ENCODE peak calls at places on chromosomes 1 and 21, in six cellular contexts. B, F, A, P, E and X are unnamed samples.

GRCh38 chr21:43306911-43307676 is 119.8 kb downstream of the SIK1 start:
- DNase-seq in B (no peak), F (no peak), A (peak), P (peak), E (peak), X (no peak)

GRCh38 chr1:180927841-180928240 is 15.1 kb downstream of the KIAA1614 start:
- DNase-seq in B (no peak), F (no peak), A (no peak), P (no peak), E (peak), X (no peak)

GRCh38 chr1:93681549-93682412 is at the start of gene BCAR3:
- DNase-seq in B (peak), F (peak), A (peak), P (peak), E (peak), X (peak)

GRCh38 chr1:161229896-161230295 is 4.0 kb downstream of the TOMM40L start:
- DNase-seq in B (no peak), F (no peak), A (no peak), P (no peak), E (no peak), X (peak)

GRCh38 chr1:63051886-63052285 is 268.0 kb downstream of the ATG4C start:
- DNase-seq in B (no peak), F (no peak), A (no peak), P (no peak), E (no peak), X (no peak)

GRCh38 chr1:234978397-234979291 is 150.0 kb downstream of the TOMM20 start:
- DNase-seq in B (no peak), F (no peak), A (peak), P (no peak), E (peak), X (no peak)

GRCh38 chr21:32415451-32415850 is 2.9 kb downstream of the EVA1C start:
- DNase-seq in B (no peak), F (no peak), A (no peak), P (no peak), E (no peak), X (no peak)

GRCh38 chr1:109634292-109634691 is 14.7 kb downstream of the AMPD2 start:
- DNase-seq in B (no peak), F (no peak), A (no peak), P (no peak), E (no peak), X (no peak)

GRCh38 chr1:68136187-68136586 is 85.8 kb upstream of the DIRAS3 start:
- DNase-seq in B (no peak), F (no peak), A (peak), P (no peak), E (peak), X (no peak)

GRCh38 chr1:87977145-87977544 is 648.5 kb downstream of the LMO4 start:
- DNase-seq in B (no peak), F (no peak), A (no peak), P (no peak), E (no peak), X (no peak)

GRCh38 chr1:151944859-151945575 is 35.7 kb upstream of the THEM4 start:
- DNase-seq in B (no peak), F (no peak), A (no peak), P (peak), E (no peak), X (no peak)

GRCh38 chr21:43787180-43787533 is 2.2 kb upstream of the RRP1 start:
- DNase-seq in B (no peak), F (no peak), A (no peak), P (no peak), E (no peak), X (no peak)

GRCh38 chr1:106910798-106911197 is 145.7 kb upstream of the PRMT6 start:
- DNase-seq in B (no peak), F (no peak), A (no peak), P (peak), E (no peak), X (peak)

GRCh38 chr1:61585714-61586113 is 139.2 kb downstream of the TM2D1 start:
- DNase-seq in B (no peak), F (no peak), A (no peak), P (no peak), E (no peak), X (no peak)

GRCh38 chr21:37208741-37209225 is 58.4 kb downstream of the VPS26C start:
- DNase-seq in B (no peak), F (no peak), A (no peak), P (no peak), E (no peak), X (no peak)

GRCh38 chr1:82510431-82510830 is 709.7 kb downstream of the ADGRL2 start:
- DNase-seq in B (no peak), F (no peak), A (no peak), P (no peak), E (no peak), X (no peak)

GRCh38 chr1:41640141-41640751 is 155.8 kb upstream of the EDN2 start:
- DNase-seq in B (no peak), F (no peak), A (no peak), P (no peak), E (no peak), X (no peak)

GRCh38 chr1:44806704-44807363 is at the start of gene DYNLT4:
- DNase-seq in B (no peak), F (no peak), A (no peak), P (no peak), E (no peak), X (no peak)
- H2AK5ac ChIP-seq in B (peak), F (peak), A (peak), P (peak), E (peak), X (peak)

DNA sequence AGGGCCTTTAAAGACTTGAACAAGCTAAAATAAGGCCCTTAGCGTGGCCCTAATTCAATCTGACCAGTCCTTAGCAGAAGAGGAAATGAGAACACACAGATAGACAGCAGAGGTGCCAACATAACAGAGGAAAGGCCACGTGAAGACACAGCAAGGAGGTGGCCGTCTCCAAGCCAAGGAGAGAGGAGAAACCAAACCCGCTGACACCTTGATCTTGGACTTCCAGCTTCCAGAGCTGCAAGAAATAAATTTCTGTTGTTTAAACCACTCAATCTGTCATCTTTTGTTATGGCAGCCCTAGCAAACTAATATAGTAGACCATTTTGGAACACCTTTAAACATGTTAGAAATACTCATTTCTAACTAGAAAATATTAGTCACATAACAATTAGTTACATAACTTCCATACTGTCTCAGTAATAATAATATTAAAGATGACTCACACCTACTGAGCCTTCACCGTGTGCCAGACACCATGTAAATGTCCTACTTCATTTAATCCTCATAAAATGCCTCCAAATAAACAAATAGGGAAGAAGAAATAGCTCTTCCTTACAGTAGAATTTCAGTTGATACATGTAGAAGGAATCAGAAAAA is 47.9 kb downstream of the S1PR1 start:
- DNase-seq in B (no peak), F (no peak), A (no peak), P (no peak), E (no peak), X (no peak)
- H3K4me3 ChIP-seq in B (no peak), F (no peak), A (no peak), P (no peak), E (no peak), X (no peak)

GRCh38 chr1:200668514-200669313 is 993 bp downstream of the DDX59 start:
- DNase-seq in B (no peak), F (no peak), A (peak), P (no peak), E (no peak), X (peak)

GRCh38 chr1:200670215-200671118 is 760 bp upstream of the DDX59 start:
- DNase-seq in B (no peak), F (no peak), A (no peak), P (peak), E (peak), X (peak)

GRCh38 chr1:200666309-200666708 is 3.4 kb downstream of the DDX59 start:
- DNase-seq in B (no peak), F (no peak), A (no peak), P (no peak), E (no peak), X (peak)

GRCh38 chr1:200671235-200671786 is 1.6 kb upstream of the DDX59 start:
- DNase-seq in B (no peak), F (no peak), A (no peak), P (no peak), E (no peak), X (no peak)

DNA sequence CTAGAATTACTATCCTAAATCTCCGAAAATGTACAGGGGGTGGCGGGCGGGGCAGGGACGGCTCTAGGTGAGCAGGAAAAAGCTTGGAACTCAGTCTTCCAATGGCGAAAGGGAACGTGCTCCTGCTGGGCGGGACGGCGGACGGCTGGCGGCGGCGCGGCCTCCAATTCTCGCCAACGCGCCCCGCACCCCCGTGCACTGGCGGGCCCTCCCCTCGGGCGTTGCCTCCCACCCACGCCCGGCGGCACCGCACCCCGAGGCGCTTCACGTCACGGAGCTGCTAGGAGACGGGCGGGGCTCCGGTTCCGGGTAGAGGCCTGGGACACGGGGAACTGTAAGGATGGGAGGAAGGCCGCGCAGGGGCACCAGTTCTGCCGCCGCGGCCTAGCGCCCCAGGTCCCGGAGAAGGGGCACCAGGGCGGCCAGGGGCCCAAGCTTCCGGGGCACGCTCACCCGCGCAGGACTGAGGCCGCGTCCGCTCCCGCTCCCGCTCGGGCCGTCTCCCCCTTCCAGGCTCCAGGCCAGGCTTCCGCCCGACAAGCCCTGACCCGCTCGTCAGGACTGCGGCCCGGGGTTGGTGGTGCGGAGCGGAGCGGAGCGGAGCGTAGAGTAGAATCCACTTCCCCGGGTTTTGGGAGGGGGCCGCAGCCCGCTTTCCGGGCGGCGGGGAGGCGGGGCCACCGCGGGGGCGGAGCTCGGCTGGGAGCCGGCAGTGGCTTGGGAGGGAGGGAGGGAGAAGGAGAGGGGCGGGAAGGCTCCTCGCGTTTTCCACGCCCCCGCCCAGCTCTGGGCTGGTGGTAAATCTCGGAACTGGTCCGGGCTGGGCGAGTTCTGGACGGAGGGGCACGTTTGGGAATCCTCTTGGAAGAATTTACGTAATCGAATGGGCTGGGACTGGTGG is at the start of gene DDX59:
- DNase-seq in B (peak), F (peak), A (peak), P (peak), E (peak), X (peak)
- H2AK5ac ChIP-seq in B (peak), F (no peak), A (peak), P (peak), E (peak), X (no peak)

GRCh38 chr1:36182734-36183133 is 26.8 kb downstream of the MAP7D1 start:
- DNase-seq in B (no peak), F (no peak), A (no peak), P (no peak), E (no peak), X (peak)

GRCh38 chr1:36183309-36183856 is 27.4 kb downstream of the MAP7D1 start:
- DNase-seq in B (no peak), F (no peak), A (no peak), P (no peak), E (no peak), X (no peak)

DNA sequence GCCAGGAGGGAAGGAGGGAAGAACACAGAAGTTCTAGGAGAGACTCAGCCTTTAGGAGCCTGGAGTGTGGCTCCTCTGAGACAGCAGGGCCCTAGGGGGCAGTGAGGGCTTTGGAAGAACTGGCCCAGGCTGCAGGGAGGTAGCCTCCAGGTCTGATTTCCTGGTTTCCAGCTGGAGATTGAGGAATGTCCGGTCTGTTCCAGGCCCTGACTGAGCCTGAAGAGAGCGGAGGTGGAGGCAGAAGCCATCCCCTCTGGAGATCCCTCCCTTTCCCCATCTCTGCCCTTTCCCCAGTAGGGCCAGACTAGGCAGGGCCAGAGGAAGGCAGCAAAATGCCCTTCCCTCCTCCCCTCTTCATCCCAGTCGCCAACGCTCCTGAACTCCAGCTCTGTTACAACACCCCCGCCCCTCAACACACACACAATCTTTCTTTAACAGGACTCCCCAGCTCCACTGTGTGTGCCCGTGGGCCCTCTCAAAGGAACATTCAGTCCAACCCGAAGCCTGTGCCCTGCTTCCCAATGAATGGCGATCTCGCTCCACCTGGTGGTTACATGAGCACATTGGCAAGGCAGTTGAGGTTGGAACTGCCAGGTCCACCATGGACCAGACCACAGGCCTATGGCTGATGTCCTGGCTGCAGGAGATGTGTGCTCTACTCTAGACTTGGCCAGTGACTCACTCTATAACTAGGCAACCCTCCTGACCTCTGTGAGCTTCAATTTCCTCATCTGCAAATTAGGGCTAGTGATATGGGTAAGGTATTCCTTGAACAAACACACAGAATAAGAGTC is 32.0 kb downstream of the MAP7D1 start:
- DNase-seq in B (peak), F (no peak), A (peak), P (peak), E (peak), X (peak)
- H3K4me3 ChIP-seq in B (no peak), F (peak), A (no peak), P (no peak), E (no peak), X (no peak)

GRCh38 chr1:156673387-156674121 is 3.7 kb downstream of the NES start:
- DNase-seq in B (peak), F (peak), A (peak), P (no peak), E (peak), X (peak)
- H2AK5ac ChIP-seq in B (peak), F (peak), A (no peak), P (no peak), E (peak), X (no peak)

DNA sequence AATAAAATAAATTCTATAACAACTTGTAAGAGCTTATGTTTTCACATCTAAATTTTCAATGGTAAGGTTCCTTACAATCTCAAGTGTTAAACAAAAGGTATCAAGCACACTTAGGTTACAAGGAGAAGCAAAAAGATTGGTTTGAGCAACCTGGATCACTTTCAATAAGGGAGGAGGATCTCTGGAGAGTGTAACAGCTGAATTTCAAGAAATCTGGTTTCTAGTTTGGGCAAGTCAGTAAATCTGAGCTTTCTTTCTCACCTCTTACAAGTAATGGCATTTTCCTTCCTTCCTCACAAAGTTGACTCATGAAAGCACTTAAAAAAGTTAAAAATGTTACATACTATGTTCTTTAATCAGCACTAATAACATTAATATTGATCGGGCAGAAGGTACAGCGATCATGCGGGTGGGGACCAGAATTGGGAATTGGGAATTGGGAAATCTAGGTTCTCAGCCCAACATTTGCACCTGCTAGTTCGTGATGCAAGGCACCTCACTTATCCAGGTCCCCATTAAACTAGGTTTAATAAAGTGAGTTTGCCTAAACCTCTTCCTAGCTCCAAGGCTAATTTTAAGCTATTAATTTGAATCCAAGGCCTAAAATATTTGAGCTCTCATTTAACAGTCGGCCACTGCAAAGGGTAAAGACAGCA is 3.1 kb downstream of the NUCKS1 start:
- DNase-seq in B (no peak), F (no peak), A (no peak), P (no peak), E (no peak), X (no peak)
- H3K4me3 ChIP-seq in B (no peak), F (no peak), A (no peak), P (no peak), E (no peak), X (no peak)

DNA sequence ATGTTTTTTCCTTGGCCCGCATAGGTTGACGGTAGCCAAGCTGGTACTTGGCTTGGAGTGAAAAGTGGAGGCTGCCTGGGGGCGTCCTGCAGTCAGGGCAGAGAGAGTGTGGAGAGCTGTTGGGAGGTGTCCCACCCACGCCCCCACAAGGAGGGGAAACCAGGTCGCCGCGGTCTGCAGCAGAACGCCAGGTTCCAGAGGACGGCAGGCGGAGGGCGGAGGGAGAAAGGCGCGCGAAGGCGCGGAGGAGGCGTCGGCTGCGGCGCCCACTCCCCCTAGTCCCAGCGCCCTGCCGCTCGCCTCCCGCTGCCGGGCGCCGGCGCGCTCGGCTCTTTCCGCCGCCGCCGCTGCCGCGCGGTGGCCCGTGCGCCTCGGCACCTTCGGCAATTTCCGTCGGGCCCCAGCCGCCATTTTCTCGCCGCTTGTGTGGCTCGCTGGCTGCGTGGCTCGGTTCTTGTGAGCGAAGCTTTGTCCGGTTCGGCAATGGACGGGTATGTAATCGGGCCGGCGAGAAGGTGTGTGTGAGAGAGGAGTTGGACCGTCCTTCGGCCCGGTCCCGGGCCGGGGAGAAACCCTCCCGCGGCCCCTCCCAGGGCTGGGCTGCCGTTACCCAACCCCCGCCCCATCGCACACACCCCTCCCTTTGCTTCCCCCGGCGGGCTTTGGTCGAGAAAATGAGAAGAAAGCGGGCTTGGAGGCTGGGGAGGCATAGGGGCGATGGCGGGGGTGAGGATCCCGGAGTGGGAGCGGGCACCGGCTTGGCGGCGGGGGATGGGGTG is at the start of gene PTBP2:
- DNase-seq in B (peak), F (no peak), A (peak), P (peak), E (peak), X (peak)
- H2AK5ac ChIP-seq in B (peak), F (peak), A (no peak), P (peak), E (peak), X (no peak)

GRCh38 chr1:19798486-19799232 is 1.1 kb downstream of the TMCO4 start:
- DNase-seq in B (no peak), F (no peak), A (no peak), P (no peak), E (no peak), X (no peak)
- H3K4me3 ChIP-seq in B (no peak), F (no peak), A (no peak), P (no peak), E (peak), X (no peak)

GRCh38 chr1:244362481-244362880 is 89.2 kb downstream of the ADSS2 start:
- DNase-seq in B (no peak), F (no peak), A (no peak), P (no peak), E (no peak), X (peak)
- H2AK5ac ChIP-seq in B (no peak), F (peak), A (no peak), P (no peak), E (peak), X (no peak)